ENCODE peak calls at places on chromosomes 1 and 21, in five cellular contexts. C is stimulated activated naive CD4-positive, alpha-beta T cell; I is skeletal muscle cell; Z is AG04449; E is aorta. S is an unnamed sample.

GRCh38 chr1:226063362-226064167 is 1.0 kb downstream of the H3-3A start:
- DNase-seq in C (peak; percentile 89), I (no peak), Z (no peak), E (no peak), S (no peak)

GRCh38 chr1:118717893-118718292 is 270.2 kb downstream of the TBX15 start:
- DNase-seq in C (no peak), I (no peak), Z (no peak), E (no peak), S (no peak)

GRCh38 chr1:28887418-28887834 is 26.9 kb upstream of the EPB41 start:
- DNase-seq in C (peak; percentile 34), I (no peak), Z (no peak), E (no peak), S (no peak)

GRCh38 chr1:226310637-226311195 is 1.8 kb upstream of the LIN9 start:
- DNase-seq in C (no peak), I (no peak), Z (no peak), E (no peak), S (no peak)

GRCh38 chr1:212600980-212601379 is 7.6 kb upstream of the ATF3 start:
- DNase-seq in C (no peak), I (no peak), Z (no peak), E (no peak), S (no peak)

GRCh38 chr1:68542586-68542985 is 45.7 kb upstream of the DEPDC1 start:
- DNase-seq in C (no peak), I (no peak), Z (no peak), E (no peak), S (no peak)

GRCh38 chr1:155961937-155962336 is 16.4 kb downstream of the ARHGEF2 start:
- DNase-seq in C (no peak), I (peak; percentile 88), Z (peak; percentile 74), E (peak; percentile 95), S (peak; percentile 83)

GRCh38 chr1:227192163-227192562 is 126.1 kb downstream of the CDC42BPA start:
- DNase-seq in C (no peak), I (peak; percentile 88), Z (peak; percentile 91), E (peak; percentile 81), S (peak; percentile 89)

GRCh38 chr21:15009964-15010363 is 54.8 kb downstream of the NRIP1 start:
- DNase-seq in C (no peak), I (no peak), Z (peak; percentile 63), E (no peak), S (no peak)

GRCh38 chr1:14626869-14627607 is 28.6 kb downstream of the KAZN start:
- DNase-seq in C (no peak), I (no peak), Z (no peak), E (no peak), S (no peak)

GRCh38 chr1:198934901-198935301 is 296.1 kb downstream of the PTPRC start:
- DNase-seq in C (peak; percentile 71), I (no peak), Z (no peak), E (no peak), S (no peak)

GRCh38 chr1:2788506-2789163 is 12.9 kb downstream of the TTC34 start:
- DNase-seq in C (no peak), I (no peak), Z (no peak), E (peak; percentile 51), S (no peak)

GRCh38 chr1:181985281-181985680 is 76.2 kb downstream of the ZNF648 start:
- DNase-seq in C (no peak), I (no peak), Z (no peak), E (no peak), S (no peak)

GRCh38 chr1:52368383-52369172 is 2.6 kb upstream of the CC2D1B start:
- DNase-seq in C (peak; percentile 58), I (no peak), Z (no peak), E (peak; percentile 81), S (no peak)

GRCh38 chr1:228005511-228006033 is 1.2 kb upstream of the WNT3A start:
- DNase-seq in C (no peak), I (no peak), Z (no peak), E (peak; percentile 54), S (no peak)

GRCh38 chr1:2229921-2230700 is 2.0 kb downstream of the SKI start:
- DNase-seq in C (peak; percentile 60), I (no peak), Z (no peak), E (peak; percentile 85), S (no peak)

GRCh38 chr21:28745131-28746055 is 247.3 kb downstream of the LTN1 start:
- DNase-seq in C (peak; percentile 73), I (peak; percentile 80), Z (peak; percentile 69), E (peak; percentile 84), S (peak; percentile 86)

GRCh38 chr1:6199298-6200187 is at the start of gene RPL22:
- DNase-seq in C (peak; percentile 93), I (peak; percentile 98), Z (peak; percentile 95), E (peak; percentile 99), S (peak; percentile 98)

GRCh38 chr1:173478099-173478555 is 992 bp downstream of the PRDX6 start:
- DNase-seq in C (peak; percentile 37), I (peak; percentile 80), Z (peak; percentile 17), E (peak; percentile 79), S (peak; percentile 50)

GRCh38 chr1:50060279-50060678 is 36.5 kb upstream of the AGBL4 start:
- DNase-seq in C (no peak), I (no peak), Z (no peak), E (no peak), S (no peak)

GRCh38 chr1:153355445-153356071 is 2.1 kb upstream of the S100A9 start:
- DNase-seq in C (peak; percentile 27), I (no peak), Z (no peak), E (no peak), S (peak; percentile 5)

GRCh38 chr1:195723796-195724194 is 884.4 kb downstream of the KCNT2 start:
- DNase-seq in C (no peak), I (no peak), Z (no peak), E (no peak), S (no peak)

GRCh38 chr1:93003981-93004380 is 42.7 kb upstream of the DIPK1A start:
- DNase-seq in C (no peak), I (no peak), Z (no peak), E (no peak), S (no peak)